ENCODE peak calls at places on chromosome 11, in seven cellular contexts. Q is NAMALWA; D is activated CD4-positive, alpha-beta T cell treated with anti-CD3 and anti-CD28 coated beads for 36 hours; G is anterior cingulate cortex; A is NCI-H1436 treated with DMSO at 0.1 percent for 48 hours; V is GM23248; W is effector memory CD8-positive, alpha-beta T cell. U is an unnamed sample.

GRCh38 chr11:116454020-116454645 is 318.7 kb downstream of the BUD13 start:
- DNase-seq in A (no peak), V (peak), W (no peak), G (peak), D (peak), Q (peak), U (no peak)

GRCh38 chr11:32013603-32014002 is 77.3 kb upstream of the RCN1 start:
- DNase-seq in D (no peak), V (no peak), A (no peak), W (no peak), G (no peak), Q (no peak), U (no peak)

GRCh38 chr11:15560689-15561467 is 446.2 kb downstream of the INSC start:
- DNase-seq in Q (no peak), A (no peak), G (no peak), D (no peak), V (no peak), W (no peak), U (no peak)

GRCh38 chr11:84673753-84674152 is 953.4 kb downstream of the DLG2 start:
- DNase-seq in D (no peak), Q (no peak), V (peak), W (no peak), G (no peak), A (peak), U (no peak)

GRCh38 chr11:109696191-109696897 is 274.4 kb downstream of the C11orf87 start:
- DNase-seq in Q (no peak), V (peak), A (no peak), W (no peak), G (no peak), D (no peak), U (no peak)

GRCh38 chr11:3044004-3044403 is 13.2 kb downstream of the CARS1 start:
- DNase-seq in V (peak), Q (no peak), A (no peak), G (no peak), W (no peak), D (no peak), U (no peak)

GRCh38 chr11:67311051-67311555 is 7.8 kb downstream of the SSH3 start:
- DNase-seq in A (no peak), D (no peak), Q (no peak), W (no peak), V (no peak), G (no peak), U (no peak)

GRCh38 chr11:17277024-17277584 is 565 bp downstream of the NUCB2 start:
- DNase-seq in A (no peak), Q (peak), V (peak), D (peak), W (no peak), G (no peak), U (no peak)

GRCh38 chr11:1879342-1879940 is 12.3 kb downstream of the PRR33 start:
- DNase-seq in W (no peak), Q (no peak), D (peak), V (no peak), G (no peak), A (no peak), U (no peak)

GRCh38 chr11:20522536-20522935 is 76.9 kb upstream of the SLC6A5 start:
- DNase-seq in A (no peak), G (no peak), W (no peak), Q (no peak), V (no peak), D (no peak), U (no peak)

GRCh38 chr11:729492-730074 is 17.7 kb upstream of the TALDO1 start:
- DNase-seq in G (peak), W (no peak), V (no peak), A (no peak), Q (no peak), D (no peak), U (no peak)

GRCh38 chr11:58949184-58949583 is 9.9 kb downstream of the GLYATL1 start:
- DNase-seq in Q (no peak), D (no peak), G (no peak), V (no peak), A (no peak), W (no peak), U (no peak)

GRCh38 chr11:128632151-128632791 is 44.9 kb upstream of the ETS1 start:
- DNase-seq in G (no peak), V (peak), Q (peak), A (no peak), W (peak), D (peak), U (no peak)

GRCh38 chr11:75265851-75266531 is 25.4 kb downstream of the TPBGL start:
- DNase-seq in W (no peak), Q (no peak), G (no peak), V (peak), A (no peak), D (no peak), U (no peak)

GRCh38 chr11:37323843-37324242 is 725.8 kb upstream of the RAG2 start:
- DNase-seq in G (no peak), V (no peak), W (no peak), D (no peak), Q (no peak), A (no peak), U (no peak)

GRCh38 chr11:67178878-67179277 is 59.8 kb downstream of the KDM2A start:
- DNase-seq in A (no peak), Q (no peak), G (no peak), V (no peak), D (no peak), W (no peak), U (no peak)

GRCh38 chr11:83349371-83349770 is 63.2 kb upstream of the CCDC90B start:
- DNase-seq in W (no peak), G (no peak), A (no peak), V (peak), Q (no peak), D (no peak), U (no peak)

GRCh38 chr11:101477926-101478325 is 105.9 kb downstream of the TRPC6 start:
- DNase-seq in A (no peak), V (no peak), Q (no peak), D (no peak), G (no peak), W (no peak), U (no peak)

GRCh38 chr11:63903884-63904283 is 13.1 kb downstream of the RCOR2 start:
- DNase-seq in V (no peak), A (no peak), G (no peak), D (no peak), W (no peak), Q (no peak), U (no peak)

GRCh38 chr11:7261578-7261977 is 9.9 kb downstream of the SYT9 start:
- DNase-seq in Q (no peak), G (no peak), A (no peak), V (no peak), D (no peak), W (no peak), U (no peak)

GRCh38 chr11:106624377-106624776 is 393.9 kb downstream of the GUCY1A2 start:
- DNase-seq in A (no peak), Q (no peak), V (no peak), W (no peak), G (no peak), D (no peak), U (no peak)

GRCh38 chr11:128187829-128188228 is 399.5 kb downstream of the ETS1 start:
- DNase-seq in V (peak), W (no peak), A (no peak), D (no peak), Q (no peak), G (no peak), U (no peak)

GRCh38 chr11:20201231-20201630 is 41.0 kb upstream of the DBX1 start:
- DNase-seq in W (no peak), D (no peak), A (no peak), V (no peak), G (no peak), Q (no peak), U (no peak)

GRCh38 chr11:57325735-57326048 is 940 bp upstream of the TNKS1BP1 start:
- DNase-seq in G (no peak), W (no peak), D (no peak), V (no peak), Q (peak), A (no peak), U (no peak)

GRCh38 chr11:76524919-76525318 is 80.1 kb downstream of the EMSY start:
- DNase-seq in W (no peak), D (no peak), V (peak), G (no peak), Q (no peak), A (no peak), U (no peak)

GRCh38 chr11:10375280-10376048 is 70.6 kb downstream of the ADM start:
- DNase-seq in D (no peak), W (no peak), V (peak), Q (no peak), G (no peak), A (no peak), U (no peak)

GRCh38 chr11:116893906-116894305 is 56.5 kb upstream of the APOA1 start:
- DNase-seq in W (no peak), Q (no peak), G (no peak), V (no peak), D (no peak), A (no peak), U (no peak)

GRCh38 chr11:113723706-113724246 is 17.7 kb upstream of the TMPRSS5 start:
- DNase-seq in W (no peak), D (no peak), Q (no peak), G (no peak), A (no peak), V (no peak), U (no peak)

GRCh38 chr11:23586188-23586587 is 725.9 kb upstream of the CCDC179 start:
- DNase-seq in V (no peak), G (no peak), A (no peak), W (no peak), D (no peak), Q (no peak), U (no peak)

GRCh38 chr11:86726118-86726748 is 53.8 kb upstream of the ME3 start:
- DNase-seq in W (no peak), D (no peak), A (no peak), Q (no peak), V (peak), G (no peak), U (no peak)

U was measured in effector memory CD4-positive, alpha-beta T cell.